ENCODE peak calls at places on chromosomes 12 and 14, in seven cellular contexts. One of them, this sample, is unnamed.

GRCh38 chr12:70837026-70837425 is 83.5 kb downstream of the PTPRR start:
- DNase-seq in AG09319: no peak
- DNase-seq in left ventricle myocardium superior: no peak
- DNase-seq in activated T-cell treated with anti-CD3 and anti-CD28 coated beads for 48 hours: no peak
- DNase-seq in AG10803: peak; percentile 13
- DNase-seq in stimulated activated CD8-positive, alpha-beta memory T cell treated with anti-CD3 and anti-CD28 coated beads, Interleukin-4, amount 100 ng/mL, for 24 hours: no peak
- DNase-seq in Calu3: no peak
- DNase-seq in this sample: no peak

GRCh38 chr14:61512508-61512907 is 182.8 kb upstream of the HIF1A start:
- DNase-seq in AG09319: peak; percentile 87
- DNase-seq in left ventricle myocardium superior: no peak
- DNase-seq in activated T-cell treated with anti-CD3 and anti-CD28 coated beads for 48 hours: no peak
- DNase-seq in AG10803: peak; percentile 99
- DNase-seq in stimulated activated CD8-positive, alpha-beta memory T cell treated with anti-CD3 and anti-CD28 coated beads, Interleukin-4, amount 100 ng/mL, for 24 hours: no peak
- DNase-seq in Calu3: no peak
- DNase-seq in this sample: no peak

GRCh38 chr12:6084261-6084968 is 40.1 kb downstream of the VWF start:
- DNase-seq in AG09319: no peak
- DNase-seq in left ventricle myocardium superior: no peak
- DNase-seq in activated T-cell treated with anti-CD3 and anti-CD28 coated beads for 48 hours: no peak
- DNase-seq in AG10803: peak; percentile 75
- DNase-seq in stimulated activated CD8-positive, alpha-beta memory T cell treated with anti-CD3 and anti-CD28 coated beads, Interleukin-4, amount 100 ng/mL, for 24 hours: no peak
- DNase-seq in Calu3: peak; percentile 69
- DNase-seq in this sample: no peak

GRCh38 chr12:110117948-110118685 is 6.0 kb upstream of the IFT81 start:
- DNase-seq in AG09319: no peak
- DNase-seq in left ventricle myocardium superior: no peak
- DNase-seq in activated T-cell treated with anti-CD3 and anti-CD28 coated beads for 48 hours: no peak
- DNase-seq in AG10803: no peak
- DNase-seq in stimulated activated CD8-positive, alpha-beta memory T cell treated with anti-CD3 and anti-CD28 coated beads, Interleukin-4, amount 100 ng/mL, for 24 hours: no peak
- DNase-seq in Calu3: no peak
- DNase-seq in this sample: no peak

GRCh38 chr12:123271182-123271491 is 519 bp downstream of the CDK2AP1 start:
- DNase-seq in AG09319: no peak
- DNase-seq in left ventricle myocardium superior: peak; percentile 86
- DNase-seq in activated T-cell treated with anti-CD3 and anti-CD28 coated beads for 48 hours: peak; percentile 76
- DNase-seq in AG10803: peak; percentile 55
- DNase-seq in stimulated activated CD8-positive, alpha-beta memory T cell treated with anti-CD3 and anti-CD28 coated beads, Interleukin-4, amount 100 ng/mL, for 24 hours: peak; percentile 53
- DNase-seq in Calu3: peak; percentile 88
- DNase-seq in this sample: peak; percentile 63

GRCh38 chr12:19234171-19234704 is 104.7 kb downstream of the PLEKHA5 start:
- DNase-seq in AG09319: no peak
- DNase-seq in left ventricle myocardium superior: no peak
- DNase-seq in activated T-cell treated with anti-CD3 and anti-CD28 coated beads for 48 hours: no peak
- DNase-seq in AG10803: peak; percentile 40
- DNase-seq in stimulated activated CD8-positive, alpha-beta memory T cell treated with anti-CD3 and anti-CD28 coated beads, Interleukin-4, amount 100 ng/mL, for 24 hours: no peak
- DNase-seq in Calu3: no peak
- DNase-seq in this sample: no peak

GRCh38 chr12:129605666-129606065 is 298.2 kb downstream of the TMEM132D start:
- DNase-seq in AG09319: no peak
- DNase-seq in left ventricle myocardium superior: no peak
- DNase-seq in activated T-cell treated with anti-CD3 and anti-CD28 coated beads for 48 hours: no peak
- DNase-seq in AG10803: no peak
- DNase-seq in stimulated activated CD8-positive, alpha-beta memory T cell treated with anti-CD3 and anti-CD28 coated beads, Interleukin-4, amount 100 ng/mL, for 24 hours: no peak
- DNase-seq in Calu3: no peak
- DNase-seq in this sample: no peak

GRCh38 chr12:1533205-1533601 is 61.2 kb downstream of the FBXL14 start:
- DNase-seq in AG09319: no peak
- DNase-seq in left ventricle myocardium superior: no peak
- DNase-seq in activated T-cell treated with anti-CD3 and anti-CD28 coated beads for 48 hours: no peak
- DNase-seq in AG10803: peak; percentile 56
- DNase-seq in stimulated activated CD8-positive, alpha-beta memory T cell treated with anti-CD3 and anti-CD28 coated beads, Interleukin-4, amount 100 ng/mL, for 24 hours: no peak
- DNase-seq in Calu3: no peak
- DNase-seq in this sample: no peak

GRCh38 chr12:48813464-48814312 is 4.6 kb upstream of the CACNB3 start:
- DNase-seq in AG09319: no peak
- DNase-seq in left ventricle myocardium superior: no peak
- DNase-seq in activated T-cell treated with anti-CD3 and anti-CD28 coated beads for 48 hours: no peak
- DNase-seq in AG10803: no peak
- DNase-seq in stimulated activated CD8-positive, alpha-beta memory T cell treated with anti-CD3 and anti-CD28 coated beads, Interleukin-4, amount 100 ng/mL, for 24 hours: no peak
- DNase-seq in Calu3: no peak
- DNase-seq in this sample: no peak

GRCh38 chr14:74476607-74477006 is 16.5 kb downstream of the NPC2 start:
- DNase-seq in AG09319: no peak
- DNase-seq in left ventricle myocardium superior: no peak
- DNase-seq in activated T-cell treated with anti-CD3 and anti-CD28 coated beads for 48 hours: no peak
- DNase-seq in AG10803: no peak
- DNase-seq in stimulated activated CD8-positive, alpha-beta memory T cell treated with anti-CD3 and anti-CD28 coated beads, Interleukin-4, amount 100 ng/mL, for 24 hours: no peak
- DNase-seq in Calu3: no peak
- DNase-seq in this sample: no peak

GRCh38 chr14:22996823-22997301 is 13.1 kb downstream of the C14orf93 start:
- DNase-seq in AG09319: no peak
- DNase-seq in left ventricle myocardium superior: no peak
- DNase-seq in activated T-cell treated with anti-CD3 and anti-CD28 coated beads for 48 hours: no peak
- DNase-seq in AG10803: no peak
- DNase-seq in stimulated activated CD8-positive, alpha-beta memory T cell treated with anti-CD3 and anti-CD28 coated beads, Interleukin-4, amount 100 ng/mL, for 24 hours: no peak
- DNase-seq in Calu3: no peak
- DNase-seq in this sample: no peak

GRCh38 chr12:94872007-94872653 is 131.4 kb downstream of the NDUFA12 start:
- DNase-seq in AG09319: no peak
- DNase-seq in left ventricle myocardium superior: no peak
- DNase-seq in activated T-cell treated with anti-CD3 and anti-CD28 coated beads for 48 hours: no peak
- DNase-seq in AG10803: no peak
- DNase-seq in stimulated activated CD8-positive, alpha-beta memory T cell treated with anti-CD3 and anti-CD28 coated beads, Interleukin-4, amount 100 ng/mL, for 24 hours: no peak
- DNase-seq in Calu3: no peak
- DNase-seq in this sample: no peak

GRCh38 chr12:42568952-42569916 is 20.3 kb downstream of the PRICKLE1 start:
- DNase-seq in AG09319: no peak
- DNase-seq in left ventricle myocardium superior: no peak
- DNase-seq in activated T-cell treated with anti-CD3 and anti-CD28 coated beads for 48 hours: no peak
- DNase-seq in AG10803: peak; percentile 74
- DNase-seq in stimulated activated CD8-positive, alpha-beta memory T cell treated with anti-CD3 and anti-CD28 coated beads, Interleukin-4, amount 100 ng/mL, for 24 hours: no peak
- DNase-seq in Calu3: no peak
- DNase-seq in this sample: no peak

GRCh38 chr14:103243764-103244737 is 90.0 kb upstream of the EIF5 start:
- DNase-seq in AG09319: no peak
- DNase-seq in left ventricle myocardium superior: no peak
- DNase-seq in activated T-cell treated with anti-CD3 and anti-CD28 coated beads for 48 hours: no peak
- DNase-seq in AG10803: no peak
- DNase-seq in stimulated activated CD8-positive, alpha-beta memory T cell treated with anti-CD3 and anti-CD28 coated beads, Interleukin-4, amount 100 ng/mL, for 24 hours: no peak
- DNase-seq in Calu3: no peak
- DNase-seq in this sample: no peak

GRCh38 chr14:64232944-64233343 is 61.2 kb downstream of the ESR2 start:
- DNase-seq in AG09319: no peak
- DNase-seq in left ventricle myocardium superior: no peak
- DNase-seq in activated T-cell treated with anti-CD3 and anti-CD28 coated beads for 48 hours: no peak
- DNase-seq in AG10803: no peak
- DNase-seq in stimulated activated CD8-positive, alpha-beta memory T cell treated with anti-CD3 and anti-CD28 coated beads, Interleukin-4, amount 100 ng/mL, for 24 hours: no peak
- DNase-seq in Calu3: no peak
- DNase-seq in this sample: no peak

GRCh38 chr14:22926316-22926715 is 2.9 kb downstream of the PRMT5 start:
- DNase-seq in AG09319: no peak
- DNase-seq in left ventricle myocardium superior: no peak
- DNase-seq in activated T-cell treated with anti-CD3 and anti-CD28 coated beads for 48 hours: no peak
- DNase-seq in AG10803: peak; percentile 6
- DNase-seq in stimulated activated CD8-positive, alpha-beta memory T cell treated with anti-CD3 and anti-CD28 coated beads, Interleukin-4, amount 100 ng/mL, for 24 hours: no peak
- DNase-seq in Calu3: no peak
- DNase-seq in this sample: no peak